ENCODE peak calls at places on chromosomes 12 and 14, in six cellular contexts. L is Calu3, T is mucosa of descending colon, I is fibroblast of mammary gland, A is OCI-LY7, J is thyroid gland. R is an unnamed sample.

GRCh38 chr12:77374687-77375086 is 309.3 kb upstream of the E2F7 start:
- DNase-seq in L (no peak), J (no peak), T (peak; percentile 9), A (no peak), I (no peak), R (no peak)

GRCh38 chr14:66752109-66752508 is 244.2 kb downstream of the GPHN start:
- DNase-seq in I (no peak), L (no peak), T (no peak), A (no peak), J (no peak), R (no peak)

GRCh38 chr14:76782885-76783566 is 21.8 kb downstream of the VASH1 start:
- DNase-seq in I (no peak), T (no peak), J (no peak), L (no peak), A (no peak), R (no peak)

GRCh38 chr12:56219840-56220239 is 1.9 kb downstream of the RNF41 start:
- DNase-seq in L (no peak), T (no peak), I (no peak), A (no peak), J (no peak), R (no peak)

GRCh38 chr14:74574706-74575105 is 37.3 kb downstream of the LTBP2 start:
- DNase-seq in L (no peak), T (no peak), A (peak; percentile 33), I (no peak), J (no peak), R (no peak)

GRCh38 chr12:57031228-57031670 is 14.9 kb upstream of the TAC3 start:
- DNase-seq in A (peak; percentile 35), I (no peak), T (peak; percentile 30), J (no peak), L (no peak), R (no peak)

GRCh38 chr12:69642531-69642930 is 31.8 kb upstream of the LRRC10 start:
- DNase-seq in I (no peak), A (no peak), J (peak; percentile 49), T (no peak), L (no peak), R (no peak)

GRCh38 chr14:24339284-24340151 is at the start of gene RIPK3:
- DNase-seq in T (peak; percentile 93), I (no peak), L (peak; percentile 60), A (peak; percentile 70), J (peak; percentile 70), R (no peak)

GRCh38 chr14:61178226-61179060 is 102.7 kb downstream of the TMEM30B start:
- DNase-seq in J (no peak), I (peak; percentile 98), T (no peak), L (peak; percentile 70), A (no peak), R (peak; percentile 93)

GRCh38 chr12:23566133-23566532 is 383.3 kb downstream of the SOX5 start:
- DNase-seq in A (no peak), I (no peak), L (no peak), T (no peak), J (no peak), R (no peak)

GRCh38 chr12:78194448-78194847 is 363.8 kb downstream of the NAV3 start:
- DNase-seq in J (no peak), I (peak; percentile 98), A (no peak), L (no peak), T (no peak), R (peak; percentile 88)

GRCh38 chr12:13362260-13362841 is 165.8 kb downstream of the EMP1 start:
- DNase-seq in J (peak; percentile 66), L (peak; percentile 84), A (peak; percentile 58), I (peak; percentile 61), T (peak; percentile 89), R (peak; percentile 43)

GRCh38 chr12:57380300-57380699 is 50.5 kb downstream of the R3HDM2 start:
- DNase-seq in I (no peak), L (no peak), T (no peak), J (no peak), A (no peak), R (no peak)

GRCh38 chr12:119642986-119643385 is 24.9 kb upstream of the PRKAB1 start:
- DNase-seq in I (no peak), L (no peak), A (no peak), J (no peak), T (no peak), R (no peak)

GRCh38 chr12:14315501-14315900 is 50.0 kb upstream of the ATF7IP start:
- DNase-seq in T (no peak), I (no peak), L (no peak), J (no peak), A (no peak), R (no peak)

GRCh38 chr12:113396200-113396599 is 7.5 kb downstream of the SDS start:
- DNase-seq in I (no peak), T (no peak), J (no peak), A (no peak), L (no peak), R (no peak)

GRCh38 chr14:76272774-76273173 is 103.2 kb upstream of the ESRRB start:
- DNase-seq in T (no peak), L (no peak), A (no peak), J (no peak), I (peak; percentile 5), R (no peak)

GRCh38 chr12:56104815-56105476 is 587 bp downstream of the PA2G4 start:
- DNase-seq in I (peak; percentile 16), A (peak; percentile 47), J (peak; percentile 32), L (peak; percentile 41), T (peak; percentile 46), R (no peak)

GRCh38 chr14:69643430-69644200 is 32.2 kb downstream of the SUSD6 start:
- DNase-seq in J (peak; percentile 81), T (peak; percentile 91), I (peak; percentile 66), A (no peak), L (peak; percentile 88), R (peak; percentile 25)

GRCh38 chr12:53696285-53696654 is 20.4 kb upstream of the ATP5MC2 start:
- DNase-seq in L (peak; percentile 79), A (peak; percentile 31), I (peak; percentile 83), J (peak; percentile 89), T (peak; percentile 89), R (peak; percentile 74)

GRCh38 chr12:127822743-127823433 is 444.1 kb upstream of the TMEM132C start:
- DNase-seq in L (no peak), I (no peak), T (no peak), J (peak; percentile 86), A (peak; percentile 63), R (no peak)

GRCh38 chr14:74290415-74290814 is 12.3 kb downstream of the ABCD4 start:
- DNase-seq in A (peak; percentile 50), J (no peak), L (no peak), T (no peak), I (peak; percentile 42), R (no peak)

GRCh38 chr12:124750149-124750656 is 113.5 kb downstream of the SCARB1 start:
- DNase-seq in J (no peak), I (no peak), A (no peak), L (no peak), T (no peak), R (no peak)

GRCh38 chr12:112506513-112507166 is 87.9 kb downstream of the PTPN11 start:
- DNase-seq in L (peak; percentile 11), J (no peak), I (no peak), T (no peak), A (no peak), R (no peak)

GRCh38 chr14:104735830-104736642 is 12.0 kb downstream of the ADSS1 start:
- DNase-seq in A (no peak), T (peak; percentile 27), L (no peak), J (peak; percentile 56), I (no peak), R (peak; percentile 57)

GRCh38 chr14:35858521-35859209 is 32.5 kb downstream of the BRMS1L start:
- DNase-seq in J (no peak), A (no peak), L (no peak), T (no peak), I (peak; percentile 76), R (peak; percentile 62)

GRCh38 chr12:40444174-40444573 is 219.4 kb downstream of the LRRK2 start:
- DNase-seq in J (no peak), A (no peak), I (no peak), T (no peak), L (no peak), R (no peak)

GRCh38 chr12:9626291-9626690 is 18.6 kb upstream of the KLRB1 start:
- DNase-seq in J (no peak), A (no peak), T (no peak), L (no peak), I (no peak), R (no peak)

GRCh38 chr14:20657216-20658211 is 16.0 kb upstream of the OR6S1 start:
- DNase-seq in T (no peak), J (no peak), I (peak; percentile 53), A (no peak), L (peak; percentile 38), R (peak; percentile 34)
- TF ChIP-seq CTCF in T (no peak), J (no peak), I (peak; percentile 17), A (peak; percentile 41), L (no peak), R (peak; percentile 38)

GRCh38 chr12:11031307-11031706 is at the start of gene TAS2R31:
- DNase-seq in A (no peak), L (no peak), T (no peak), J (no peak), I (no peak), R (no peak)

GRCh38 chr12:11023387-11023786 is 967 bp upstream of the TAS2R19 start:
- DNase-seq in J (no peak), T (no peak), A (no peak), L (no peak), I (no peak), R (no peak)

GRCh38 chr12:11022520-11022919 is at the start of gene TAS2R19:
- DNase-seq in L (no peak), A (no peak), I (no peak), J (no peak), T (no peak), R (no peak)

DNA sequence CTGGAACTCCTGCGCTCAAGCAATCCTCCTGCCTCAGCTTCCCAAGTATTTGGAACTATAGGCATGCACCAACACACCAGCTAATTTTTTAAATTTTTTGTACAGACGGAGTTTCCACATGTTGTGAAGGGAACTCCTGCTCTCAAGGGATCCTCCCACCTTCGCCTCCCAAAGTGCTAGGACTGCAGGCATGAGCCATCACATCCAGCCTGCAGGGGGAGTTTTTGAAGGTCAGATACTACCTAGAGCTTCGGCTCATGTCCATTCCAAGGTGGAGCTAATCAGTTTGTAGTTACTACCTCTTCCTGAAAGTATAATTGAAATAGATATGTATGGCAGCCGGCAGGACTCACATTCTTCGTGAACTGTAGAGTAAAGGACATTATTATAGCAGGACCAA is 3.7 kb upstream of the TAS2R19 start:
- DNase-seq in J (no peak), T (no peak), I (no peak), L (no peak), A (peak; percentile 3), R (no peak)
- TF ChIP-seq CTCF in J (no peak), T (no peak), I (peak; percentile 10), L (no peak), A (peak; percentile 39), R (no peak)

GRCh38 chr12:21941522-21942376 is 523 bp upstream of the ABCC9 start:
- DNase-seq in I (peak; percentile 69), A (no peak), L (no peak), J (peak; percentile 52), T (peak; percentile 22), R (no peak)
- TF ChIP-seq CTCF in I (peak; percentile 54), A (no peak), L (no peak), J (peak; percentile 36), T (no peak), R (peak; percentile 46)

DNA sequence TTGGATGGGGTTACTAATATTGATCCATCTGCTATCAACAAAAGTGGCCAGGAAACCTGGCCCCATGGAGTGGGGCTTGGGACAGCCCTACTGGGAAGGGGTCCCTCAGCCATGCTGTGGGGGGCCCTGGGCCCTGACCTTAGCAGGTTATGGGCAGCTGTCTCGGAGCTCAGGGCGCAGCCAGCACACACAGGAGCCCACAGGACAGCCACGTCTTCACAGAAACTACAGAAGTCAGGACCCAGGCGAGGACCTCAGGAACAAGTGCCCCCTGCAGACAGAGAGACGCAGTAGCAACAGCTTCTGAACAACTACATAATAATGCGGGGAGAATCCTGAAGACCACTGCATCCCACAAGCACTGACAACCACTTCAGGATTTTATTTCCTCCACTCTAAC is 11.9 kb upstream of the FKBP11 start:
- DNase-seq in A (peak; percentile 21), I (no peak), T (no peak), J (no peak), L (no peak), R (no peak)
- TF ChIP-seq CTCF in A (peak; percentile 57), I (no peak), T (no peak), J (no peak), L (no peak), R (no peak)